ENCODE peak calls at places on chromosome 21, in five cellular contexts. Q is substantia nigra, N is nephron progenitor cell, L is NCI-H1092, S is A172. I is an unnamed sample.

GRCh38 chr21:9750341-9751086 is 770.9 kb upstream of the TPTE start:
- DNase-seq in Q (no peak), S (no peak), L (no peak), N (no peak), I (no peak)

GRCh38 chr21:35314896-35315582 is 265.9 kb upstream of the RUNX1 start:
- DNase-seq in S (no peak), Q (no peak), L (no peak), N (no peak), I (no peak)

GRCh38 chr21:34948157-34948556 is 100.9 kb downstream of the RUNX1 start:
- DNase-seq in S (no peak), N (no peak), Q (no peak), L (no peak), I (no peak)

GRCh38 chr21:29627905-29628304 is 311.9 kb downstream of the GRIK1 start:
- DNase-seq in S (no peak), Q (no peak), N (no peak), L (no peak), I (no peak)

GRCh38 chr21:45386728-45387371 is 18.1 kb upstream of the COL18A1 start:
- DNase-seq in L (no peak), S (peak; percentile 90), Q (no peak), N (no peak), I (peak; percentile 37)

GRCh38 chr21:42002421-42002958 is 7.7 kb downstream of the ZBTB21 start:
- DNase-seq in Q (no peak), S (peak; percentile 87), N (no peak), L (no peak), I (no peak)

GRCh38 chr21:26777166-26777565 is 68.0 kb downstream of the ADAMTS1 start:
- DNase-seq in Q (no peak), N (no peak), S (no peak), L (no peak), I (no peak)

GRCh38 chr21:45586289-45586858 is 44.1 kb upstream of the SLC19A1 start:
- DNase-seq in Q (no peak), S (peak; percentile 35), N (no peak), L (no peak), I (no peak)

GRCh38 chr21:15365751-15366392 is 301.1 kb upstream of the NRIP1 start:
- DNase-seq in L (no peak), S (no peak), Q (no peak), N (no peak), I (no peak)

GRCh38 chr21:36235058-36235582 is 78.5 kb downstream of the DOP1B start:
- DNase-seq in S (peak; percentile 89), L (no peak), Q (no peak), N (no peak), I (no peak)

GRCh38 chr21:32747396-32747795 is 19.6 kb upstream of the SYNJ1 start:
- DNase-seq in S (no peak), Q (no peak), N (no peak), L (no peak), I (no peak)

GRCh38 chr21:46509760-46510159 is 51.1 kb downstream of the DIP2A start:
- DNase-seq in Q (no peak), L (no peak), S (peak; percentile 63), N (no peak), I (no peak)

GRCh38 chr21:28771790-28772501 is 220.7 kb downstream of the LTN1 start:
- DNase-seq in Q (no peak), S (peak; percentile 6), N (no peak), L (no peak), I (no peak)

GRCh38 chr21:45970674-45971486 is 10.7 kb upstream of the COL6A1 start:
- DNase-seq in Q (no peak), L (peak; percentile 25), S (no peak), N (peak; percentile 85), I (peak; percentile 76)

GRCh38 chr21:42038826-42039425 is 28.8 kb upstream of the ZBTB21 start:
- DNase-seq in S (no peak), L (no peak), N (no peak), Q (no peak), I (no peak)

GRCh38 chr21:14673649-14674048 is 127.5 kb upstream of the SAMSN1 start:
- DNase-seq in L (no peak), N (no peak), Q (no peak), S (no peak), I (no peak)

GRCh38 chr21:44054710-44055109 is 42.6 kb downstream of the TRAPPC10 start:
- DNase-seq in L (no peak), N (no peak), S (no peak), Q (no peak), I (no peak)

GRCh38 chr21:45082715-45083114 is 8.3 kb downstream of the ADARB1 start:
- DNase-seq in L (no peak), Q (no peak), S (no peak), N (no peak), I (no peak)

GRCh38 chr21:14072761-14073535 is 137.8 kb downstream of the LIPI start:
- DNase-seq in S (no peak), Q (no peak), N (no peak), L (no peak), I (no peak)

GRCh38 chr21:46218906-46219590 is 9.5 kb downstream of the LSS start:
- DNase-seq in N (no peak), Q (no peak), L (no peak), S (no peak), I (no peak)

GRCh38 chr21:41952568-41953248 is 1.1 kb downstream of the C2CD2 start:
- DNase-seq in L (no peak), Q (no peak), N (peak; percentile 23), S (no peak), I (no peak)

GRCh38 chr21:34865922-34866271 is 183.2 kb downstream of the RUNX1 start:
- DNase-seq in L (no peak), Q (no peak), N (no peak), S (no peak), I (no peak)

GRCh38 chr21:21751286-21751685 is 753.1 kb downstream of the NCAM2 start:
- DNase-seq in Q (no peak), N (no peak), S (no peak), L (peak; percentile 25), I (no peak)

GRCh38 chr21:42219606-42220137 is 732 bp downstream of the ABCG1 start:
- DNase-seq in N (peak; percentile 57), L (peak; percentile 30), Q (no peak), S (no peak), I (peak; percentile 28)

GRCh38 chr21:41289431-41289830 is 27.2 kb upstream of the FAM3B start:
- DNase-seq in Q (no peak), S (no peak), L (no peak), N (peak; percentile 10), I (no peak)

I was measured in left ventricle myocardium inferior.